ENCODE peak calls at places on chromosomes 16 and 17, in seven cellular contexts. One of them, this sample, is unnamed.

GRCh38 chr16:23348579-23349469 is 46.7 kb downstream of the SCNN1B start:
- DNase-seq in fibroblast of villous mesenchyme: peak; percentile 4
- DNase-seq in fibroblast of lung: no peak
- DNase-seq in NCI-H460: no peak
- DNase-seq in posterior vena cava: peak; percentile 62
- DNase-seq in central memory CD8-positive, alpha-beta T cell: no peak
- DNase-seq in stimulated activated CD4-positive, alpha-beta T cell treated with anti-CD3 and anti-CD28 coated beads, Interleukin-15, amount 100 ng/mL, for 1 hour: no peak
- DNase-seq in this sample: peak; percentile 20

GRCh38 chr17:76593338-76593737 is 7.7 kb upstream of the ST6GALNAC2 start:
- DNase-seq in central memory CD8-positive, alpha-beta T cell: no peak
- DNase-seq in NCI-H460: no peak
- DNase-seq in posterior vena cava: peak; percentile 23
- DNase-seq in fibroblast of villous mesenchyme: no peak
- DNase-seq in stimulated activated CD4-positive, alpha-beta T cell treated with anti-CD3 and anti-CD28 coated beads, Interleukin-15, amount 100 ng/mL, for 1 hour: no peak
- DNase-seq in fibroblast of lung: no peak
- DNase-seq in this sample: no peak

GRCh38 chr17:38789185-38789584 is 10.2 kb downstream of the PIP4K2B start:
- DNase-seq in fibroblast of villous mesenchyme: peak; percentile 56
- DNase-seq in posterior vena cava: no peak
- DNase-seq in central memory CD8-positive, alpha-beta T cell: no peak
- DNase-seq in stimulated activated CD4-positive, alpha-beta T cell treated with anti-CD3 and anti-CD28 coated beads, Interleukin-15, amount 100 ng/mL, for 1 hour: no peak
- DNase-seq in fibroblast of lung: no peak
- DNase-seq in NCI-H460: no peak
- DNase-seq in this sample: no peak

GRCh38 chr16:89425523-89425922 is 64.8 kb downstream of the ANKRD11 start:
- DNase-seq in central memory CD8-positive, alpha-beta T cell: no peak
- DNase-seq in posterior vena cava: no peak
- DNase-seq in stimulated activated CD4-positive, alpha-beta T cell treated with anti-CD3 and anti-CD28 coated beads, Interleukin-15, amount 100 ng/mL, for 1 hour: no peak
- DNase-seq in NCI-H460: no peak
- DNase-seq in fibroblast of lung: no peak
- DNase-seq in fibroblast of villous mesenchyme: no peak
- DNase-seq in this sample: no peak

GRCh38 chr16:21028728-21029127 is 121.9 kb downstream of the DNAH3 start:
- DNase-seq in NCI-H460: no peak
- DNase-seq in fibroblast of lung: no peak
- DNase-seq in central memory CD8-positive, alpha-beta T cell: no peak
- DNase-seq in stimulated activated CD4-positive, alpha-beta T cell treated with anti-CD3 and anti-CD28 coated beads, Interleukin-15, amount 100 ng/mL, for 1 hour: no peak
- DNase-seq in fibroblast of villous mesenchyme: no peak
- DNase-seq in posterior vena cava: no peak
- DNase-seq in this sample: no peak

GRCh38 chr16:84308120-84308519 is 13.4 kb downstream of the WFDC1 start:
- DNase-seq in posterior vena cava: no peak
- DNase-seq in fibroblast of lung: no peak
- DNase-seq in stimulated activated CD4-positive, alpha-beta T cell treated with anti-CD3 and anti-CD28 coated beads, Interleukin-15, amount 100 ng/mL, for 1 hour: no peak
- DNase-seq in central memory CD8-positive, alpha-beta T cell: no peak
- DNase-seq in fibroblast of villous mesenchyme: peak; percentile 53
- DNase-seq in NCI-H460: peak; percentile 36
- DNase-seq in this sample: peak; percentile 13

GRCh38 chr16:77290451-77291110 is 91.4 kb downstream of the SYCE1L start:
- DNase-seq in fibroblast of villous mesenchyme: peak; percentile 30
- DNase-seq in posterior vena cava: no peak
- DNase-seq in NCI-H460: no peak
- DNase-seq in fibroblast of lung: peak; percentile 80
- DNase-seq in central memory CD8-positive, alpha-beta T cell: no peak
- DNase-seq in stimulated activated CD4-positive, alpha-beta T cell treated with anti-CD3 and anti-CD28 coated beads, Interleukin-15, amount 100 ng/mL, for 1 hour: no peak
- DNase-seq in this sample: no peak

GRCh38 chr16:53266156-53266555 is 168.1 kb upstream of the RBL2 start:
- DNase-seq in fibroblast of lung: peak; percentile 3
- DNase-seq in central memory CD8-positive, alpha-beta T cell: no peak
- DNase-seq in posterior vena cava: no peak
- DNase-seq in fibroblast of villous mesenchyme: no peak
- DNase-seq in NCI-H460: no peak
- DNase-seq in stimulated activated CD4-positive, alpha-beta T cell treated with anti-CD3 and anti-CD28 coated beads, Interleukin-15, amount 100 ng/mL, for 1 hour: no peak
- DNase-seq in this sample: no peak

GRCh38 chr16:31094088-31094423 is 541 bp downstream of the VKORC1 start:
- DNase-seq in stimulated activated CD4-positive, alpha-beta T cell treated with anti-CD3 and anti-CD28 coated beads, Interleukin-15, amount 100 ng/mL, for 1 hour: no peak
- DNase-seq in NCI-H460: no peak
- DNase-seq in fibroblast of lung: peak; percentile 7
- DNase-seq in fibroblast of villous mesenchyme: peak; percentile 21
- DNase-seq in posterior vena cava: no peak
- DNase-seq in central memory CD8-positive, alpha-beta T cell: no peak
- DNase-seq in this sample: no peak

GRCh38 chr17:31499771-31500554 is 108.5 kb downstream of the RAB11FIP4 start:
- DNase-seq in posterior vena cava: no peak
- DNase-seq in stimulated activated CD4-positive, alpha-beta T cell treated with anti-CD3 and anti-CD28 coated beads, Interleukin-15, amount 100 ng/mL, for 1 hour: no peak
- DNase-seq in fibroblast of villous mesenchyme: peak; percentile 5
- DNase-seq in NCI-H460: no peak
- DNase-seq in central memory CD8-positive, alpha-beta T cell: no peak
- DNase-seq in fibroblast of lung: peak; percentile 73
- DNase-seq in this sample: no peak

GRCh38 chr16:81907681-81908080 is 103.6 kb downstream of the SDR42E1 start:
- DNase-seq in NCI-H460: no peak
- DNase-seq in posterior vena cava: no peak
- DNase-seq in fibroblast of villous mesenchyme: no peak
- DNase-seq in central memory CD8-positive, alpha-beta T cell: no peak
- DNase-seq in stimulated activated CD4-positive, alpha-beta T cell treated with anti-CD3 and anti-CD28 coated beads, Interleukin-15, amount 100 ng/mL, for 1 hour: no peak
- DNase-seq in fibroblast of lung: no peak
- DNase-seq in this sample: no peak

GRCh38 chr17:48738803-48739526 is 10.4 kb upstream of the HOXB13 start:
- DNase-seq in stimulated activated CD4-positive, alpha-beta T cell treated with anti-CD3 and anti-CD28 coated beads, Interleukin-15, amount 100 ng/mL, for 1 hour: no peak
- DNase-seq in central memory CD8-positive, alpha-beta T cell: no peak
- DNase-seq in NCI-H460: no peak
- DNase-seq in fibroblast of lung: no peak
- DNase-seq in fibroblast of villous mesenchyme: no peak
- DNase-seq in posterior vena cava: no peak
- DNase-seq in this sample: no peak

GRCh38 chr17:80277751-80278671 is 17.4 kb downstream of the RNF213 start:
- DNase-seq in fibroblast of villous mesenchyme: no peak
- DNase-seq in posterior vena cava: peak; percentile 76
- DNase-seq in NCI-H460: peak; percentile 43
- DNase-seq in central memory CD8-positive, alpha-beta T cell: no peak
- DNase-seq in stimulated activated CD4-positive, alpha-beta T cell treated with anti-CD3 and anti-CD28 coated beads, Interleukin-15, amount 100 ng/mL, for 1 hour: no peak
- DNase-seq in fibroblast of lung: peak; percentile 17
- DNase-seq in this sample: no peak

GRCh38 chr16:65500007-65500406 is 378.1 kb upstream of the CDH11 start:
- DNase-seq in stimulated activated CD4-positive, alpha-beta T cell treated with anti-CD3 and anti-CD28 coated beads, Interleukin-15, amount 100 ng/mL, for 1 hour: no peak
- DNase-seq in posterior vena cava: no peak
- DNase-seq in NCI-H460: no peak
- DNase-seq in fibroblast of lung: peak; percentile 69
- DNase-seq in fibroblast of villous mesenchyme: no peak
- DNase-seq in central memory CD8-positive, alpha-beta T cell: no peak
- DNase-seq in this sample: no peak

GRCh38 chr17:35844547-35844946 is 24.1 kb downstream of the HEATR9 start:
- DNase-seq in stimulated activated CD4-positive, alpha-beta T cell treated with anti-CD3 and anti-CD28 coated beads, Interleukin-15, amount 100 ng/mL, for 1 hour: no peak
- DNase-seq in fibroblast of villous mesenchyme: no peak
- DNase-seq in fibroblast of lung: no peak
- DNase-seq in NCI-H460: no peak
- DNase-seq in central memory CD8-positive, alpha-beta T cell: no peak
- DNase-seq in posterior vena cava: no peak
- DNase-seq in this sample: no peak

GRCh38 chr17:56047321-56047720 is 106.0 kb upstream of the ANKFN1 start:
- DNase-seq in fibroblast of lung: no peak
- DNase-seq in stimulated activated CD4-positive, alpha-beta T cell treated with anti-CD3 and anti-CD28 coated beads, Interleukin-15, amount 100 ng/mL, for 1 hour: no peak
- DNase-seq in NCI-H460: no peak
- DNase-seq in fibroblast of villous mesenchyme: no peak
- DNase-seq in central memory CD8-positive, alpha-beta T cell: no peak
- DNase-seq in posterior vena cava: no peak
- DNase-seq in this sample: no peak

GRCh38 chr16:70725912-70726828 is 40.3 kb upstream of the MTSS2 start:
- DNase-seq in fibroblast of villous mesenchyme: peak; percentile 71
- DNase-seq in posterior vena cava: no peak
- DNase-seq in stimulated activated CD4-positive, alpha-beta T cell treated with anti-CD3 and anti-CD28 coated beads, Interleukin-15, amount 100 ng/mL, for 1 hour: no peak
- DNase-seq in NCI-H460: no peak
- DNase-seq in central memory CD8-positive, alpha-beta T cell: no peak
- DNase-seq in fibroblast of lung: no peak
- DNase-seq in this sample: no peak

GRCh38 chr17:8188408-8188839 is 1.6 kb downstream of the BORCS6 start:
- DNase-seq in fibroblast of villous mesenchyme: no peak
- DNase-seq in stimulated activated CD4-positive, alpha-beta T cell treated with anti-CD3 and anti-CD28 coated beads, Interleukin-15, amount 100 ng/mL, for 1 hour: no peak
- DNase-seq in NCI-H460: no peak
- DNase-seq in posterior vena cava: no peak
- DNase-seq in central memory CD8-positive, alpha-beta T cell: no peak
- DNase-seq in fibroblast of lung: no peak
- DNase-seq in this sample: peak; percentile 31

GRCh38 chr17:74858672-74859438 is 830 bp downstream of the GRIN2C start:
- DNase-seq in NCI-H460: no peak
- DNase-seq in fibroblast of lung: no peak
- DNase-seq in fibroblast of villous mesenchyme: no peak
- DNase-seq in central memory CD8-positive, alpha-beta T cell: no peak
- DNase-seq in posterior vena cava: no peak
- DNase-seq in stimulated activated CD4-positive, alpha-beta T cell treated with anti-CD3 and anti-CD28 coated beads, Interleukin-15, amount 100 ng/mL, for 1 hour: no peak
- DNase-seq in this sample: no peak

GRCh38 chr16:10558746-10559641 is 21.4 kb downstream of the EMP2 start:
- DNase-seq in stimulated activated CD4-positive, alpha-beta T cell treated with anti-CD3 and anti-CD28 coated beads, Interleukin-15, amount 100 ng/mL, for 1 hour: no peak
- DNase-seq in fibroblast of villous mesenchyme: no peak
- DNase-seq in central memory CD8-positive, alpha-beta T cell: no peak
- DNase-seq in NCI-H460: no peak
- DNase-seq in fibroblast of lung: peak; percentile 70
- DNase-seq in posterior vena cava: peak; percentile 92
- DNase-seq in this sample: no peak

GRCh38 chr17:4362141-4362540 is 4.3 kb downstream of the UBE2G1 start:
- DNase-seq in fibroblast of villous mesenchyme: peak; percentile 3
- DNase-seq in central memory CD8-positive, alpha-beta T cell: no peak
- DNase-seq in posterior vena cava: no peak
- DNase-seq in NCI-H460: peak; percentile 5
- DNase-seq in stimulated activated CD4-positive, alpha-beta T cell treated with anti-CD3 and anti-CD28 coated beads, Interleukin-15, amount 100 ng/mL, for 1 hour: no peak
- DNase-seq in fibroblast of lung: no peak
- DNase-seq in this sample: peak; percentile 42

GRCh38 chr16:56637814-56638750 is at the start of gene MT1A:
- DNase-seq in NCI-H460: peak; percentile 49
- DNase-seq in fibroblast of villous mesenchyme: peak; percentile 73
- DNase-seq in central memory CD8-positive, alpha-beta T cell: no peak
- DNase-seq in fibroblast of lung: peak; percentile 54
- DNase-seq in stimulated activated CD4-positive, alpha-beta T cell treated with anti-CD3 and anti-CD28 coated beads, Interleukin-15, amount 100 ng/mL, for 1 hour: no peak
- DNase-seq in posterior vena cava: peak; percentile 96
- DNase-seq in this sample: no peak

GRCh38 chr17:81239714-81240555 is 817 bp downstream of the NDUFAF8 start:
- DNase-seq in fibroblast of villous mesenchyme: no peak
- DNase-seq in fibroblast of lung: no peak
- DNase-seq in posterior vena cava: no peak
- DNase-seq in NCI-H460: no peak
- DNase-seq in stimulated activated CD4-positive, alpha-beta T cell treated with anti-CD3 and anti-CD28 coated beads, Interleukin-15, amount 100 ng/mL, for 1 hour: no peak
- DNase-seq in central memory CD8-positive, alpha-beta T cell: no peak
- DNase-seq in this sample: no peak

GRCh38 chr17:73302189-73302588 is 9.6 kb downstream of the CDC42EP4 start:
- DNase-seq in NCI-H460: no peak
- DNase-seq in posterior vena cava: no peak
- DNase-seq in stimulated activated CD4-positive, alpha-beta T cell treated with anti-CD3 and anti-CD28 coated beads, Interleukin-15, amount 100 ng/mL, for 1 hour: no peak
- DNase-seq in fibroblast of lung: peak; percentile 86
- DNase-seq in central memory CD8-positive, alpha-beta T cell: no peak
- DNase-seq in fibroblast of villous mesenchyme: peak; percentile 75
- DNase-seq in this sample: no peak

GRCh38 chr17:45423936-45424335 is 8.7 kb downstream of the ARHGAP27 start:
- DNase-seq in central memory CD8-positive, alpha-beta T cell: no peak
- DNase-seq in fibroblast of villous mesenchyme: no peak
- DNase-seq in fibroblast of lung: no peak
- DNase-seq in stimulated activated CD4-positive, alpha-beta T cell treated with anti-CD3 and anti-CD28 coated beads, Interleukin-15, amount 100 ng/mL, for 1 hour: no peak
- DNase-seq in NCI-H460: no peak
- DNase-seq in posterior vena cava: no peak
- DNase-seq in this sample: no peak

GRCh38 chr17:9185142-9185541 is 163.8 kb downstream of the NTN1 start:
- DNase-seq in fibroblast of lung: no peak
- DNase-seq in stimulated activated CD4-positive, alpha-beta T cell treated with anti-CD3 and anti-CD28 coated beads, Interleukin-15, amount 100 ng/mL, for 1 hour: no peak
- DNase-seq in fibroblast of villous mesenchyme: no peak
- DNase-seq in posterior vena cava: no peak
- DNase-seq in NCI-H460: no peak
- DNase-seq in central memory CD8-positive, alpha-beta T cell: no peak
- DNase-seq in this sample: no peak

GRCh38 chr17:44324092-44324570 is 492 bp downstream of the SLC25A39 start:
- DNase-seq in central memory CD8-positive, alpha-beta T cell: no peak
- DNase-seq in fibroblast of lung: peak; percentile 4
- DNase-seq in fibroblast of villous mesenchyme: no peak
- DNase-seq in posterior vena cava: no peak
- DNase-seq in NCI-H460: no peak
- DNase-seq in stimulated activated CD4-positive, alpha-beta T cell treated with anti-CD3 and anti-CD28 coated beads, Interleukin-15, amount 100 ng/mL, for 1 hour: no peak
- DNase-seq in this sample: no peak

GRCh38 chr17:2214047-2214717 is 89.4 kb downstream of the SMG6 start:
- DNase-seq in fibroblast of lung: peak; percentile 95
- DNase-seq in central memory CD8-positive, alpha-beta T cell: no peak
- DNase-seq in NCI-H460: no peak
- DNase-seq in stimulated activated CD4-positive, alpha-beta T cell treated with anti-CD3 and anti-CD28 coated beads, Interleukin-15, amount 100 ng/mL, for 1 hour: no peak
- DNase-seq in posterior vena cava: peak; percentile 86
- DNase-seq in fibroblast of villous mesenchyme: peak; percentile 96
- DNase-seq in this sample: no peak

GRCh38 chr17:81197831-81198490 is 24.8 kb downstream of the CEP131 start:
- DNase-seq in posterior vena cava: no peak
- DNase-seq in central memory CD8-positive, alpha-beta T cell: no peak
- DNase-seq in fibroblast of lung: no peak
- DNase-seq in stimulated activated CD4-positive, alpha-beta T cell treated with anti-CD3 and anti-CD28 coated beads, Interleukin-15, amount 100 ng/mL, for 1 hour: no peak
- DNase-seq in NCI-H460: no peak
- DNase-seq in fibroblast of villous mesenchyme: no peak
- DNase-seq in this sample: no peak

GRCh38 chr16:49213594-49213993 is 68.0 kb downstream of the CBLN1 start:
- DNase-seq in fibroblast of villous mesenchyme: no peak
- DNase-seq in fibroblast of lung: no peak
- DNase-seq in stimulated activated CD4-positive, alpha-beta T cell treated with anti-CD3 and anti-CD28 coated beads, Interleukin-15, amount 100 ng/mL, for 1 hour: no peak
- DNase-seq in NCI-H460: no peak
- DNase-seq in posterior vena cava: no peak
- DNase-seq in central memory CD8-positive, alpha-beta T cell: no peak
- DNase-seq in this sample: peak; percentile 9

GRCh38 chr16:81888520-81889394 is 109.7 kb downstream of the PLCG2 start:
- DNase-seq in central memory CD8-positive, alpha-beta T cell: no peak
- DNase-seq in posterior vena cava: peak; percentile 41
- DNase-seq in stimulated activated CD4-positive, alpha-beta T cell treated with anti-CD3 and anti-CD28 coated beads, Interleukin-15, amount 100 ng/mL, for 1 hour: no peak
- DNase-seq in fibroblast of villous mesenchyme: peak; percentile 57
- DNase-seq in NCI-H460: no peak
- DNase-seq in fibroblast of lung: no peak
- DNase-seq in this sample: no peak

GRCh38 chr17:66612993-66613392 is 221.9 kb upstream of the CACNG5 start:
- DNase-seq in central memory CD8-positive, alpha-beta T cell: no peak
- DNase-seq in fibroblast of villous mesenchyme: no peak
- DNase-seq in NCI-H460: no peak
- DNase-seq in posterior vena cava: no peak
- DNase-seq in stimulated activated CD4-positive, alpha-beta T cell treated with anti-CD3 and anti-CD28 coated beads, Interleukin-15, amount 100 ng/mL, for 1 hour: no peak
- DNase-seq in fibroblast of lung: no peak
- DNase-seq in this sample: no peak

GRCh38 chr16:30874244-30874820 is 19.5 kb downstream of the BCL7C start:
- DNase-seq in central memory CD8-positive, alpha-beta T cell: no peak
- DNase-seq in fibroblast of lung: no peak
- DNase-seq in stimulated activated CD4-positive, alpha-beta T cell treated with anti-CD3 and anti-CD28 coated beads, Interleukin-15, amount 100 ng/mL, for 1 hour: no peak
- DNase-seq in posterior vena cava: no peak
- DNase-seq in fibroblast of villous mesenchyme: no peak
- DNase-seq in NCI-H460: no peak
- DNase-seq in this sample: no peak

GRCh38 chr17:5282639-5283217 is 644 bp downstream of the RABEP1 start:
- DNase-seq in NCI-H460: no peak
- DNase-seq in posterior vena cava: no peak
- DNase-seq in stimulated activated CD4-positive, alpha-beta T cell treated with anti-CD3 and anti-CD28 coated beads, Interleukin-15, amount 100 ng/mL, for 1 hour: peak; percentile 8
- DNase-seq in fibroblast of lung: peak; percentile 20
- DNase-seq in fibroblast of villous mesenchyme: peak; percentile 29
- DNase-seq in central memory CD8-positive, alpha-beta T cell: peak; percentile 14
- DNase-seq in this sample: no peak

GRCh38 chr17:62178579-62178978 is 113.5 kb upstream of the MED13 start:
- DNase-seq in NCI-H460: no peak
- DNase-seq in posterior vena cava: no peak
- DNase-seq in central memory CD8-positive, alpha-beta T cell: no peak
- DNase-seq in fibroblast of lung: peak; percentile 25
- DNase-seq in fibroblast of villous mesenchyme: peak; percentile 56
- DNase-seq in stimulated activated CD4-positive, alpha-beta T cell treated with anti-CD3 and anti-CD28 coated beads, Interleukin-15, amount 100 ng/mL, for 1 hour: no peak
- DNase-seq in this sample: no peak

This sample was measured in HAP-1.